ENCODE peak calls at places on chromosome 3, in seven cellular contexts. Y is BE2C, Q is uterus, N is mesendoderm, U is body of pancreas, V is heart right ventricle, B is mammary epithelial cell. F is an unnamed sample.

GRCh38 chr3:122355612-122356011 is 27.4 kb downstream of the MIX23 start:
- DNase-seq in Y (no peak), Q (no peak), N (no peak), U (no peak), V (no peak), B (no peak), F (no peak)

GRCh38 chr3:11716576-11717250 is 73.0 kb upstream of the VGLL4 start:
- DNase-seq in Y (no peak), Q (no peak), N (no peak), U (no peak), V (no peak), B (peak; percentile 60), F (no peak)

GRCh38 chr3:182370949-182371348 is 422.4 kb upstream of the ATP11B start:
- DNase-seq in Y (no peak), Q (no peak), N (no peak), U (no peak), V (no peak), B (peak; percentile 84), F (no peak)

GRCh38 chr3:124882749-124883148 is 4.4 kb downstream of the ITGB5 start:
- DNase-seq in Y (no peak), Q (no peak), N (no peak), U (no peak), V (no peak), B (no peak), F (no peak)

GRCh38 chr3:173750095-173750494 is 352.6 kb downstream of the NLGN1 start:
- DNase-seq in Y (no peak), Q (no peak), N (peak; percentile 25), U (no peak), V (no peak), B (peak; percentile 24), F (no peak)

GRCh38 chr3:122245513-122246174 is 62.2 kb downstream of the CASR start:
- DNase-seq in Y (no peak), Q (no peak), N (no peak), U (no peak), V (no peak), B (peak; percentile 46), F (no peak)

GRCh38 chr3:18351823-18352744 is 73.1 kb downstream of the SATB1 start:
- DNase-seq in Y (peak; percentile 11), Q (no peak), N (no peak), U (peak; percentile 86), V (no peak), B (no peak), F (no peak)

GRCh38 chr3:80244390-80244789 is 476.6 kb upstream of the ROBO1 start:
- DNase-seq in Y (no peak), Q (no peak), N (no peak), U (peak; percentile 2), V (peak; percentile 8), B (no peak), F (no peak)

GRCh38 chr3:4290272-4290893 is 12.8 kb upstream of the SETMAR start:
- DNase-seq in Y (no peak), Q (no peak), N (peak; percentile 38), U (peak; percentile 52), V (no peak), B (peak; percentile 25), F (no peak)

GRCh38 chr3:171056528-171056927 is 30.0 kb upstream of the SLC2A2 start:
- DNase-seq in Y (no peak), Q (no peak), N (no peak), U (no peak), V (no peak), B (peak; percentile 19), F (no peak)

GRCh38 chr3:125048282-125048681 is 7.5 kb downstream of the HEG1 start:
- DNase-seq in Y (no peak), Q (no peak), N (no peak), U (no peak), V (no peak), B (peak; percentile 37), F (no peak)

GRCh38 chr3:122969585-122970453 is 57.7 kb downstream of the SEMA5B start:
- DNase-seq in Y (no peak), Q (peak; percentile 40), N (no peak), U (no peak), V (no peak), B (peak; percentile 83), F (no peak)

GRCh38 chr3:196140224-196140623 is 58.3 kb upstream of the TFRC start:
- DNase-seq in Y (no peak), Q (peak; percentile 55), N (no peak), U (no peak), V (no peak), B (no peak), F (no peak)

GRCh38 chr3:134376385-134376765 is 2.1 kb upstream of the AMOTL2 start:
- DNase-seq in Y (no peak), Q (no peak), N (no peak), U (no peak), V (no peak), B (no peak), F (no peak)

GRCh38 chr3:158407844-158408517 is 163.0 kb upstream of the MLF1 start:
- DNase-seq in Y (no peak), Q (no peak), N (no peak), U (no peak), V (no peak), B (no peak), F (no peak)

GRCh38 chr3:44885618-44886017 is 11.2 kb downstream of the TGM4 start:
- DNase-seq in Y (peak; percentile 33), Q (no peak), N (peak; percentile 83), U (no peak), V (no peak), B (peak; percentile 97), F (no peak)

GRCh38 chr3:30984855-30985793 is 90.7 kb upstream of the GADL1 start:
- DNase-seq in Y (no peak), Q (no peak), N (peak; percentile 59), U (no peak), V (no peak), B (no peak), F (no peak)

GRCh38 chr3:119831022-119831421 is 49.1 kb downstream of the NR1I2 start:
- DNase-seq in Y (no peak), Q (no peak), N (peak; percentile 35), U (no peak), V (no peak), B (no peak), F (no peak)

GRCh38 chr3:62525276-62525675 is 151.9 kb upstream of the FEZF2 start:
- DNase-seq in Y (no peak), Q (no peak), N (no peak), U (no peak), V (no peak), B (peak; percentile 53), F (no peak)

GRCh38 chr3:52633786-52634185 is 51.9 kb downstream of the PBRM1 start:
- DNase-seq in Y (no peak), Q (no peak), N (no peak), U (no peak), V (no peak), B (no peak), F (no peak)

GRCh38 chr3:184337315-184337714 is at the start of gene FAM131A:
- DNase-seq in Y (no peak), Q (peak; percentile 85), N (no peak), U (no peak), V (peak; percentile 53), B (no peak), F (peak; percentile 78)

GRCh38 chr3:152197937-152198336 is 70.8 kb upstream of the MBNL1 start:
- DNase-seq in Y (no peak), Q (no peak), N (peak; percentile 15), U (no peak), V (no peak), B (no peak), F (no peak)

GRCh38 chr3:13536832-13537231 is 12.1 kb upstream of the FBLN2 start:
- DNase-seq in Y (no peak), Q (no peak), N (peak; percentile 44), U (no peak), V (no peak), B (no peak), F (no peak)
- H3K4me1 ChIP-seq in Y (no peaks in the 10 kb centered on the region), Q (no peaks in the 10 kb centered on the region), N (no peaks in the 10 kb centered on the region), U (no peaks in the 10 kb centered on the region), V (peaks cover 13% of the 10 kb centered on the region), B (peaks cover 44% of the 10 kb centered on the region), F (no peaks in the 10 kb centered on the region)

GRCh38 chr3:194082596-194083220 is 53.2 kb upstream of the HES1 start:
- DNase-seq in Y (no peak), Q (no peak), N (no peak), U (no peak), V (peak; percentile 56), B (no peak), F (peak; percentile 78)
- H3K4me3 ChIP-seq in Y (no peak overlapping the region), Q (no peak overlapping the region), N (no peak overlapping the region), U (no peak overlapping the region), V (no peak overlapping the region), B (no peak overlapping the region), F (no peak overlapping the region)

DNA sequence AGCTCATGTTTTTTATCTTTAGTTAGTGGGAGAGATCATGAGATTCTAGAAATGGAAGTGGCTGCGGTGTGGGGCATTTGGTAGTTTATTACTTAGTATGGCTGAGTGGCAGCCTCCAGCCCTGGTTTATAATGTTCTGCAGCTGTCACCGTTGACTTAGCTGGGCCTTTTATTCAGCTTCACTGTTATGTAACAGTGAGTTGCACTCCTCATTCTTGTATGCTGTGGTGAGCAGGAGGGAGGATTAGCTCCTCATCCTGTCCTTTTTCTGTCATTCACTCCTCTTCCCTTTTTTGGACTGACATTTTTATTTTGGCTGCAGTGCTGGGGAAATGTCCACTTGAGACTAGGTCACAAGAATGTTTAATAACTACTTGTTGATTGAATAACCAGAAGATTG is 29.5 kb downstream of the RAD54L2 start:
- DNase-seq in Y (no peak), Q (no peak), N (no peak), U (no peak), V (no peak), B (no peak), F (no peak)
- H3K4me1 ChIP-seq in Y (no peaks in the 10 kb centered on the region), Q (no peaks in the 10 kb centered on the region), N (no peaks in the 10 kb centered on the region), U (peaks cover 21% of the 10 kb centered on the region), V (peaks cover 27% of the 10 kb centered on the region), B (no peaks in the 10 kb centered on the region), F (peaks cover 16% of the 10 kb centered on the region)

GRCh38 chr3:72906154-72906553 is 18.3 kb downstream of the GXYLT2 start:
- DNase-seq in Y (no peak), Q (no peak), N (no peak), U (no peak), V (no peak), B (no peak), F (no peak)

GRCh38 chr3:72909591-72909990 is 21.7 kb downstream of the GXYLT2 start:
- DNase-seq in Y (no peak), Q (no peak), N (no peak), U (no peak), V (no peak), B (no peak), F (no peak)

GRCh38 chr3:72904156-72904555 is 16.3 kb downstream of the GXYLT2 start:
- DNase-seq in Y (no peak), Q (no peak), N (no peak), U (no peak), V (no peak), B (no peak), F (no peak)

GRCh38 chr3:72907851-72908620 is 20.2 kb downstream of the GXYLT2 start:
- DNase-seq in Y (no peak), Q (peak; percentile 46), N (no peak), U (peak; percentile 25), V (peak; percentile 25), B (peak; percentile 37), F (peak; percentile 68)

DNA sequence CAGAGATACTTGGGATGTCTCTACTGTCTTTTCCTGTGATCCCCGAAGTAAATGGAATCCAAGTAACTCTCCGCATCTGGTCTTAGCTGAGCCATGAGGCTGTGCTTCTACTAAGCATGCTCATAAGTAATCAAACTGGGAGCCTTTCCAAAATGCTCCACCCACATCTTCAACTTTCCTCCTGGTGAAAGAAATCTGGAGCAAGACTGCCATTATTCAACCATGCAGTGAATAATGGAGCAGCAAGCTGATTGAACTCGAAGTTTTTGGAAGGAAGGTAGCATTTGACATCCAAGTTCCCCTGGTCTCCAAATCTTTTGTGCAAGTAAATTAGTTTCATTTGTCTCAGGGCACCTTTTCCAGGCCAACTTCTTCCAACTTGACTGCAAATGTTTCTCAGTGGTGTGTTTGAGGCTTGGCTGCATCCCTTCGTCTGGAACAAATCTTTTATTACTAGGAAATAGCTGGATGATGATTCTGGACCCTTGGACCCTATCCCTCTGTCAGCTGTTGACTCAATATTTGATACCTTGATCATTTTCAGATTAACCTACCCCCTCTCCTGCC is 19.4 kb downstream of the GXYLT2 start:
- DNase-seq in Y (no peak), Q (peak; percentile 40), N (no peak), U (peak; percentile 38), V (no peak), B (peak; percentile 2), F (no peak)
- H3K4me3 ChIP-seq in Y (no peak overlapping the region), Q (no peak overlapping the region), N (no peak overlapping the region), U (no peak overlapping the region), V (no peak overlapping the region), B (no peak overlapping the region), F (no peak overlapping the region)